ENCODE peak calls at places on chromosomes 13 and 19, in five cellular contexts. V is lung microvascular endothelial cell, O is coronary artery, D is neural crest cell, E is GM10248. I is an unnamed sample.

GRCh38 chr19:35755550-35756371 is 1.1 kb downstream of the HSPB6 start:
- DNase-seq in V (peak; percentile 60), O (peak; percentile 98), D (no peak), E (peak; percentile 20), I (peak; percentile 74)

GRCh38 chr13:96238861-96239260 is 149.0 kb downstream of the HS6ST3 start:
- DNase-seq in V (no peak), O (no peak), D (no peak), E (no peak), I (no peak)

GRCh38 chr13:49330546-49330864 is 82.8 kb downstream of the CDADC1 start:
- DNase-seq in V (no peak), O (no peak), D (no peak), E (no peak), I (no peak)

GRCh38 chr19:4368128-4368820 is 24.9 kb downstream of the MPND start:
- DNase-seq in V (peak; percentile 69), O (no peak), D (no peak), E (no peak), I (no peak)

GRCh38 chr13:78015782-78016181 is 97.2 kb upstream of the EDNRB start:
- DNase-seq in V (no peak), O (no peak), D (no peak), E (no peak), I (no peak)

GRCh38 chr19:10677796-10678195 is 23.4 kb upstream of the QTRT1 start:
- DNase-seq in V (no peak), O (no peak), D (no peak), E (no peak), I (no peak)

GRCh38 chr13:26021516-26021915 is 30.3 kb downstream of the SHISA2 start:
- DNase-seq in V (no peak), O (no peak), D (no peak), E (no peak), I (no peak)

GRCh38 chr19:4988770-4989251 is 19.9 kb downstream of the KDM4B start:
- DNase-seq in V (no peak), O (peak; percentile 77), D (no peak), E (no peak), I (no peak)

GRCh38 chr13:26508885-26509284 is 48.6 kb upstream of the WASF3 start:
- DNase-seq in V (peak; percentile 46), O (peak; percentile 80), D (no peak), E (no peak), I (no peak)

GRCh38 chr19:44824758-44825157 is 15.9 kb downstream of the BCAM start:
- DNase-seq in V (no peak), O (no peak), D (no peak), E (no peak), I (no peak)

GRCh38 chr19:53553159-53553558 is 15.2 kb downstream of the ZNF331 start:
- DNase-seq in V (no peak), O (no peak), D (no peak), E (no peak), I (no peak)